ENCODE peak calls at places on chromosomes 7 and 10, in ten cellular contexts. P is NCI-H2081; K is astrocyte of the spinal cord; Q is activated T-cell treated with anti-CD3 and anti-CD28 coated beads, Interleukin-2, amount 50 U/mL, for 4 hours; S is GM10248; G is stimulated activated CD8-positive, alpha-beta memory T cell treated with anti-CD3 and anti-CD28 coated beads, Interleukin-15, amount 100 ng/mL, for 24 hours; R is AG20443; D is memory B cell; B is stimulated activated CD4-positive, alpha-beta T cell treated with anti-CD3 and anti-CD28 coated beads, Interleukin-2, amount 100 ng/mL, for 48 hours; F is endothelial cell. Y is an unnamed sample.

GRCh38 chr10:48306870-48307531 is 524 bp downstream of the MAPK8 start:
- DNase-seq in D (no peak), S (peak), K (peak), B (peak), G (no peak), Q (peak), R (peak), P (peak), F (peak), Y (no peak)

GRCh38 chr10:3853547-3853989 is 68.6 kb upstream of the KLF6 start:
- DNase-seq in P (no peak), F (no peak), R (peak), Q (no peak), K (peak), B (no peak), D (no peak), G (no peak), S (no peak), Y (peak)

GRCh38 chr10:61175331-61175730 is 231.3 kb upstream of the RHOBTB1 start:
- DNase-seq in S (no peak), P (no peak), K (peak), D (no peak), B (no peak), G (no peak), R (peak), Q (no peak), F (no peak), Y (no peak)

GRCh38 chr7:100465702-100466311 is 1.7 kb upstream of the SPACDR start:
- DNase-seq in D (no peak), F (peak), B (no peak), Q (no peak), S (peak), G (no peak), P (peak), K (peak), R (peak), Y (peak)

GRCh38 chr10:58531084-58531695 is 18.5 kb downstream of the BICC1 start:
- DNase-seq in P (peak), S (peak), Q (no peak), G (no peak), B (peak), D (peak), F (peak), K (peak), R (peak), Y (no peak)

GRCh38 chr7:151248191-151249033 is at the start of gene SMARCD3:
- DNase-seq in Q (peak), D (no peak), K (peak), R (peak), S (no peak), B (no peak), P (peak), G (no peak), F (peak), Y (no peak)

GRCh38 chr7:150373049-150373801 is 4.6 kb downstream of the REPIN1 start:
- DNase-seq in K (no peak), D (no peak), R (no peak), F (no peak), Q (no peak), B (no peak), G (no peak), P (peak), S (no peak), Y (peak)

GRCh38 chr7:107206706-107207105 is 37.9 kb downstream of the HBP1 start:
- DNase-seq in D (no peak), Q (no peak), G (no peak), K (no peak), B (no peak), R (no peak), F (no peak), S (no peak), P (no peak), Y (no peak)

GRCh38 chr7:90709501-90710465 is 113.7 kb downstream of the CDK14 start:
- DNase-seq in R (peak), G (no peak), F (no peak), B (no peak), D (peak), S (no peak), K (peak), P (no peak), Q (no peak), Y (no peak)

GRCh38 chr7:128410092-128410665 is 397 bp upstream of the IMPDH1 start:
- DNase-seq in S (no peak), G (no peak), F (peak), B (peak), Q (peak), D (no peak), P (peak), K (peak), R (peak), Y (no peak)

GRCh38 chr7:132424821-132425739 is 151.2 kb downstream of the PLXNA4 start:
- DNase-seq in P (no peak), S (no peak), R (no peak), G (no peak), B (no peak), D (no peak), Q (no peak), K (no peak), F (no peak), Y (no peak)

GRCh38 chr7:82481499-82482097 is 38.0 kb upstream of the CACNA2D1 start:
- DNase-seq in F (no peak), R (peak), S (peak), G (no peak), B (no peak), Q (no peak), D (no peak), K (peak), P (peak), Y (no peak)

GRCh38 chr7:95631545-95631944 is 35.2 kb upstream of the PDK4 start:
- DNase-seq in G (no peak), D (no peak), F (no peak), S (no peak), B (no peak), R (no peak), P (no peak), Q (no peak), K (peak), Y (no peak)

GRCh38 chr7:134593530-134594392 is 44.9 kb downstream of the AKR1B15 start:
- DNase-seq in Q (no peak), R (peak), S (no peak), K (peak), B (no peak), F (no peak), P (no peak), G (no peak), D (no peak), Y (peak)